ENCODE peak calls at places on chromosome 1, in seven cellular contexts. K is K562; C is T-helper 2 cell; N is EL; W is progenitor cell of endocrine pancreas; V is stimulated activated CD4-positive, alpha-beta T cell treated with anti-CD3 and anti-CD28 coated beads, Interleukin-2, amount 100 ng/mL, for 24 hours; Q is Right ventricle myocardium superior. Y is an unnamed sample.
A peak's percentile ranks its signal among the peaks of the same experiment; 100 is the strongest.

GRCh38 chr1:230105754-230106625 is 39.0 kb downstream of the GALNT2 start:
- DNase-seq in K (no peak), C (no peak), N (peak; percentile 73), W (no peak), V (no peak), Q (no peak), Y (no peak)

GRCh38 chr1:102084771-102085535 is 88.2 kb upstream of the OLFM3 start:
- DNase-seq in K (no peak), C (no peak), N (no peak), W (no peak), V (no peak), Q (no peak), Y (no peak)

GRCh38 chr1:3391711-3392110 is 62.8 kb upstream of the ARHGEF16 start:
- DNase-seq in K (no peak), C (no peak), N (no peak), W (no peak), V (no peak), Q (no peak), Y (no peak)

GRCh38 chr1:224182057-224182865 is 779 bp upstream of the DEGS1 start:
- DNase-seq in K (no peak), C (peak; percentile 30), N (no peak), W (no peak), V (peak; percentile 49), Q (no peak), Y (no peak)

GRCh38 chr1:161986328-161986727 is 37.3 kb downstream of the OLFML2B start:
- DNase-seq in K (no peak), C (no peak), N (no peak), W (no peak), V (no peak), Q (no peak), Y (no peak)

GRCh38 chr1:99445486-99445885 is 181.2 kb downstream of the PLPPR4 start:
- DNase-seq in K (no peak), C (no peak), N (peak; percentile 76), W (no peak), V (no peak), Q (no peak), Y (no peak)

GRCh38 chr1:31064685-31065309 is 720 bp downstream of the PUM1 start:
- DNase-seq in K (no peak), C (no peak), N (peak; percentile 36), W (no peak), V (no peak), Q (peak; percentile 47), Y (no peak)

GRCh38 chr1:40848530-40849189 is 13.5 kb downstream of the CITED4 start:
- DNase-seq in K (peak; percentile 74), C (no peak), N (peak; percentile 70), W (peak; percentile 56), V (no peak), Q (peak; percentile 60), Y (peak; percentile 59)

GRCh38 chr1:72530646-72531045 is 248.3 kb upstream of the NEGR1 start:
- DNase-seq in K (no peak), C (no peak), N (peak; percentile 2), W (no peak), V (no peak), Q (no peak), Y (no peak)

GRCh38 chr1:174217787-174218574 is 58.7 kb downstream of the RABGAP1L start:
- DNase-seq in K (no peak), C (no peak), N (peak; percentile 39), W (no peak), V (no peak), Q (no peak), Y (peak; percentile 40)

Y was measured in COLO829.